ENCODE peak calls at places on chromosomes 12 and 14, in five cellular contexts. M is lower lobe of right lung; L is CD4-positive, alpha-beta memory T cell; J is small intestine; G is PC-3. T is an unnamed sample.

GRCh38 chr12:54135621-54136027 is 53.2 kb downstream of the SMUG1 start:
- DNase-seq in M (no peak), L (no peak), J (no peak), G (no peak), T (no peak)

GRCh38 chr12:24679135-24679534 is 269.8 kb downstream of the BCAT1 start:
- DNase-seq in M (no peak), L (no peak), J (no peak), G (no peak), T (no peak)

GRCh38 chr12:130916251-130916911 is 37.3 kb upstream of the ADGRD1 start:
- DNase-seq in M (peak; percentile 64), L (no peak), J (peak; percentile 46), G (peak; percentile 80), T (peak; percentile 49)

GRCh38 chr12:119069029-119069731 is 87.8 kb downstream of the SRRM4 start:
- DNase-seq in M (no peak), L (no peak), J (no peak), G (no peak), T (no peak)

GRCh38 chr12:115752913-115753726 is 524.4 kb downstream of the MED13L start:
- DNase-seq in M (no peak), L (peak; percentile 0), J (peak; percentile 78), G (peak; percentile 89), T (peak; percentile 59)

GRCh38 chr12:69613351-69613750 is 2.6 kb upstream of the LRRC10 start:
- DNase-seq in M (no peak), L (no peak), J (no peak), G (no peak), T (no peak)

GRCh38 chr12:50104614-50105366 is 982 bp downstream of the GPD1 start:
- DNase-seq in M (no peak), L (no peak), J (peak; percentile 96), G (no peak), T (no peak)

GRCh38 chr12:96051756-96052155 is 16.4 kb upstream of the LTA4H start:
- DNase-seq in M (no peak), L (no peak), J (no peak), G (no peak), T (no peak)

GRCh38 chr14:99554184-99554583 is 49.8 kb downstream of the CCDC85C start:
- DNase-seq in M (no peak), L (no peak), J (peak; percentile 37), G (no peak), T (peak; percentile 52)
- H3K4me1 ChIP-seq in M (peaks cover 10% of the 10 kb centered on the region), L (no peaks in the 10 kb centered on the region), J (peaks cover 8% of the 10 kb centered on the region), G (peaks cover 8% of the 10 kb centered on the region), T (peaks cover 59% of the 10 kb centered on the region)

GRCh38 chr12:57735952-57736742 is 2.4 kb downstream of the AGAP2 start:
- DNase-seq in M (no peak), L (no peak), J (no peak), G (peak; percentile 45), T (peak; percentile 61)
- H3K4me3 ChIP-seq in M (peak overlapping the region; percentile 28), L (no peak overlapping the region), J (no peak overlapping the region), G (peak overlapping the region; percentile 64), T (peak overlapping the region; percentile 55)

GRCh38 chr14:22852599-22852939 is 16.2 kb downstream of the MMP14 start:
- DNase-seq in M (no peak), L (no peak), J (peak; percentile 95), G (no peak), T (no peak)
- H3K4me1 ChIP-seq in M (peaks cover 53% of the 10 kb centered on the region), L (peaks cover 10% of the 10 kb centered on the region), J (peaks cover 6% of the 10 kb centered on the region), G (peaks cover 45% of the 10 kb centered on the region), T (peaks cover 56% of the 10 kb centered on the region)

DNA sequence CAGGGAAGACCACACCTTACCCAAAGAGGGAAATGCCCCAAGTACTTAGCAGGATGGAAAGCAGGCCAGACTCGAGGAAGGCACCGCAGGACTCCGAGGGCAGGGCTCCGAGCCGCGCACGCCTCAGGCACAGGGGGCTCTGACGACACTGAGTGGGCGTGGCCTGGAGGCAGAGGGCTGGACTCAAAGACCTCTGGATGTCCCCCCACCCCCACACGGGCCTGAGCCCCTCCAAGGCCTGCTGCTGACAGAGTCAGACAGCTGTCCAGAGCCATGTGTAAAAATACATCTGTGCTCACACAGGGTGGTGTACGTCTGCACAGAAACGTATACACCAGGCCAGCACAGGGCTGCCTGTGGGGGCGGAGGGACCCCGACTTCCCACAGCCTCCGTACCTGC is 1.4 kb downstream of the AKT1 start:
- DNase-seq in M (peak; percentile 77), L (no peak), J (peak; percentile 36), G (peak; percentile 39), T (peak; percentile 59)
- H3K4me3 ChIP-seq in M (peak overlapping the region; percentile 71), L (peak overlapping the region; percentile 61), J (peak overlapping the region; percentile 91), G (peak overlapping the region; percentile 77), T (peak overlapping the region; percentile 88)

GRCh38 chr14:59267046-59267445 is 78.6 kb downstream of the DAAM1 start:
- DNase-seq in M (no peak), L (no peak), J (no peak), G (no peak), T (no peak)
- H3K4me1 ChIP-seq in M (peaks cover 6% of the 10 kb centered on the region), L (no peaks in the 10 kb centered on the region), J (no peaks in the 10 kb centered on the region), G (peaks cover 40% of the 10 kb centered on the region), T (peaks cover 7% of the 10 kb centered on the region)

GRCh38 chr14:56147980-56148901 is 30.0 kb downstream of the PELI2 start:
- DNase-seq in M (no peak), L (no peak), J (no peak), G (no peak), T (no peak)
- H3K4me3 ChIP-seq in M (no peak overlapping the region), L (no peak overlapping the region), J (no peak overlapping the region), G (no peak overlapping the region), T (no peak overlapping the region)

GRCh38 chr14:89409961-89410360 is 7.1 kb downstream of the FOXN3 start:
- DNase-seq in M (no peak), L (no peak), J (no peak), G (no peak), T (no peak)
- H3K4me1 ChIP-seq in M (peaks cover 54% of the 10 kb centered on the region), L (peaks cover 45% of the 10 kb centered on the region), J (peaks cover 13% of the 10 kb centered on the region), G (no peaks in the 10 kb centered on the region), T (peaks cover 70% of the 10 kb centered on the region)

DNA sequence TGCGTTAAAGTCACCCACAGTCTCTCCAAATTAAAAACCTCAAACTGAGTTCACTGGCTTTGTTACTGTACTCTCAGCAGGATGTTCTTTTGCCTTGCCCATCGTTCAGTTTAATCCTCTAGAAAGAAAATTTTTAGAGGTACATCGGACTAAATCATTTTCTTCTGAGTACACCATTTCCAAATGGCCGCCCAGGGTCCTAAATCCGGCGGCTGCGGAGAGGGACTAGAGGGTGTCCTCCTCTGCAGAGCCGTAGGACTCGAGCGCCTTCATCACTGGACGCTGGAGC is 1.4 kb downstream of the LIN7A start:
- DNase-seq in M (no peak), L (no peak), J (no peak), G (no peak), T (peak; percentile 31)
- H3K4me3 ChIP-seq in M (peak overlapping the region; percentile 71), L (no peak overlapping the region), J (peak overlapping the region; percentile 41), G (peak overlapping the region; percentile 62), T (peak overlapping the region; percentile 81)